ENCODE peak calls at places on chromosome 20, in seven cellular contexts. U is fibroblast of lung, P is dorsolateral prefrontal cortex, T is psoas muscle, A is mucosa of descending colon, V is astrocyte of the cerebellum, Q is fibroblast of the aortic adventitia. W is an unnamed sample.

GRCh38 chr20:36352843-36353553 is 46.9 kb downstream of the DLGAP4 start:
- DNase-seq in U (no peak), P (no peak), T (no peak), A (no peak), V (no peak), Q (no peak), W (no peak)

GRCh38 chr20:62739581-62740285 is 31.1 kb downstream of the NTSR1 start:
- DNase-seq in U (no peak), P (peak; percentile 22), T (no peak), A (peak; percentile 71), V (no peak), Q (no peak), W (peak; percentile 47)

GRCh38 chr20:44785768-44786167 is 24.6 kb downstream of the RIMS4 start:
- DNase-seq in U (no peak), P (no peak), T (no peak), A (no peak), V (no peak), Q (peak; percentile 34), W (no peak)

GRCh38 chr20:25539742-25540201 is 45.6 kb downstream of the NINL start:
- DNase-seq in U (peak; percentile 69), P (no peak), T (no peak), A (no peak), V (no peak), Q (peak; percentile 73), W (peak; percentile 52)

GRCh38 chr20:3919352-3919751 is 30.2 kb downstream of the PANK2 start:
- DNase-seq in U (peak; percentile 52), P (no peak), T (no peak), A (no peak), V (no peak), Q (peak; percentile 82), W (peak; percentile 72)

GRCh38 chr20:51094221-51094620 is 71.3 kb upstream of the KCNG1 start:
- DNase-seq in U (no peak), P (no peak), T (no peak), A (no peak), V (peak; percentile 6), Q (no peak), W (no peak)

GRCh38 chr20:63219447-63219821 is 3.5 kb upstream of the YTHDF1 start:
- DNase-seq in U (no peak), P (no peak), T (no peak), A (no peak), V (no peak), Q (no peak), W (no peak)

GRCh38 chr20:36147707-36148106 is 6.8 kb upstream of the EPB41L1 start:
- DNase-seq in U (peak; percentile 80), P (no peak), T (no peak), A (no peak), V (no peak), Q (peak; percentile 94), W (peak; percentile 89)

GRCh38 chr20:40016359-40016758 is 672.7 kb downstream of the MAFB start:
- DNase-seq in U (no peak), P (no peak), T (no peak), A (no peak), V (no peak), Q (no peak), W (no peak)

GRCh38 chr20:54557836-54558590 is 82.6 kb downstream of the DOK5 start:
- DNase-seq in U (peak; percentile 29), P (no peak), T (no peak), A (no peak), V (no peak), Q (peak; percentile 77), W (no peak)

GRCh38 chr20:24321939-24322338 is 147.5 kb upstream of the SYNDIG1 start:
- DNase-seq in U (no peak), P (no peak), T (no peak), A (no peak), V (no peak), Q (no peak), W (no peak)

GRCh38 chr20:64196831-64197418 is 32.7 kb downstream of the MYT1 start:
- DNase-seq in U (no peak), P (no peak), T (no peak), A (no peak), V (no peak), Q (no peak), W (no peak)

GRCh38 chr20:10487354-10488115 is 52.4 kb downstream of the SLX4IP start:
- DNase-seq in U (peak; percentile 43), P (no peak), T (no peak), A (no peak), V (no peak), Q (no peak), W (peak; percentile 49)

GRCh38 chr20:35619196-35620095 is 3.8 kb downstream of the SPAG4 start:
- DNase-seq in U (peak; percentile 78), P (peak; percentile 49), T (peak; percentile 78), A (peak; percentile 88), V (peak; percentile 52), Q (peak; percentile 72), W (peak; percentile 63)

GRCh38 chr20:2455771-2456497 is 14.7 kb downstream of the SNRPB start:
- DNase-seq in U (no peak), P (no peak), T (no peak), A (no peak), V (no peak), Q (no peak), W (no peak)

GRCh38 chr20:41538810-41539596 is 79.2 kb downstream of the CHD6 start:
- DNase-seq in U (no peak), P (no peak), T (no peak), A (no peak), V (no peak), Q (no peak), W (no peak)

GRCh38 chr20:63156221-63156671 is 59.7 kb downstream of the YTHDF1 start:
- DNase-seq in U (no peak), P (no peak), T (peak; percentile 15), A (peak; percentile 15), V (no peak), Q (no peak), W (no peak)

GRCh38 chr20:4025125-4025524 is 9.8 kb upstream of the RNF24 start:
- DNase-seq in U (no peak), P (no peak), T (no peak), A (no peak), V (no peak), Q (no peak), W (no peak)

GRCh38 chr20:35296101-35296554 is 3.9 kb upstream of the FAM83C start:
- DNase-seq in U (no peak), P (no peak), T (no peak), A (peak; percentile 35), V (no peak), Q (no peak), W (no peak)

DNA sequence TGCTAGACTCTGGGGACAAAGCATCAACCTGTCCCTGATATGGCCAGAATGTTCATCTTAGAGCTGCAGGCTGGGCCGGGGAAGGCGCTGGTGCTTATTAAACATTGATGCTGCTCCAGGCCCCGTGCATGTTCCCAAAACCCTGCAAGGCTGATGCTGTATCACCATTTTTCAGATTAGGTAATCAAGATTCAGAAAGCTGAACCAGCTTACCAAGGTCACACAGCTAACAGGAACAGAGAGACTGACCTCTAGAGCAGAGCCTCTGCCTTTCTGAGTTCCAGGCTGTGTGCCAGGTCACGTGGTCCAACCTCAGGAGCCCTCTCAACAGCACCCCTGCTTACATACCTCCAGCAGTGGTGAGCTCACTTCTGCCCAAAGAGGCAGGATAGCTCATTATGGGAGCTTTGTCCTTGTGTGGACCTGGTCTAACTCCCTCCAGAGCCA is 16.1 kb upstream of the VSTM2L start:
- DNase-seq in U (no peak), P (no peak), T (peak; percentile 16), A (no peak), V (no peak), Q (no peak), W (peak; percentile 13)
- H3K4me3 ChIP-seq in U (no peak overlapping the region), P (no peak overlapping the region), T (no peak overlapping the region), A (no peak overlapping the region), V (no peak overlapping the region), Q (no peak overlapping the region), W (no peak overlapping the region)

GRCh38 chr20:32509639-32510066 is 75.5 kb downstream of the NOL4L start:
- DNase-seq in U (peak; percentile 35), P (no peak), T (no peak), A (no peak), V (no peak), Q (no peak), W (no peak)
- TF ChIP-seq CTCF in U (no peak), P (no peak), T (no peak), A (no peak), V (peak; percentile 26), Q (no peak), W (no peak)

DNA sequence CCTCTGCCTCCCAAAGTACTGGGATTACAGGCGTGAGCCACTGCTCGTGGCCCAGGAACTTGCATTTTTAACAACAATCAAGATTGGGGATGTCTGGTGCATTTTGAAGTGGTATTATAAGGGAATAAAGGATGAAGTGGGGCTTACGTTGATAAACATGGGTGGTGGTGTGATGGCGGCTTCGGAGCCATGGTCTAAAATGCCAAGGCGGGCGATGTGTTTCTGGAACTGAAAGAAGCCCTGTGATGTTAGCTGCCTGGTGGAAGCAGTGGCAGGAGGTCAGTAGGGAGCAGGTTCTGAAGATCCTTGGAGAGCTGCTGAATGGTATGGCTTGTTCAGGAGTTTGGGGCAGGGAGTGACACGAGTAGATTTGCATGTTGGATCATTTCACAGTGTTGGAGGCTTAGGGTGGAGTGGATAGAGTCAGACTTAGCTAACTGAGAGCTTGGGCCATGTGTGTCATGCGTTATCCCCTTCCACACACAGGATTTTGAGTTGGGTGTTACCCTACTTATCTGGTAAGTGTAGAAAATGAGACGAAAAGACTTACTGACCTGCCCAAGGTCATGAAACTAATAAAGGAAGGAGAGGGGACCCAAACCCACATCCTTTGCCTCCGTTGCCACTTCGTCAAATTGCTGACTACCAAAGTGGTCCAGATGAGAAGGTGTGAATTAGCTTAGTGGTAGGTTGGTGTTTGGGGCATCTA is 1.5 kb downstream of the NELFCD start:
- DNase-seq in U (no peak), P (no peak), T (no peak), A (no peak), V (no peak), Q (no peak), W (no peak)
- H3K4me3 ChIP-seq in U (peak overlapping the region; percentile 61), P (peak overlapping the region; percentile 78), T (peak overlapping the region; percentile 70), A (no peak overlapping the region), V (peak overlapping the region; percentile 73), Q (peak overlapping the region; percentile 70), W (peak overlapping the region; percentile 81)

GRCh38 chr20:5401277-5401676 is 84.5 kb upstream of the PROKR2 start:
- DNase-seq in U (no peak), P (no peak), T (no peak), A (no peak), V (no peak), Q (no peak), W (no peak)

GRCh38 chr20:5397418-5397817 is 80.7 kb upstream of the PROKR2 start:
- DNase-seq in U (no peak), P (no peak), T (no peak), A (no peak), V (peak; percentile 3), Q (no peak), W (no peak)

GRCh38 chr20:5400164-5400762 is 83.5 kb upstream of the PROKR2 start:
- DNase-seq in U (peak; percentile 2), P (no peak), T (no peak), A (no peak), V (peak; percentile 19), Q (peak; percentile 19), W (peak; percentile 3)

DNA sequence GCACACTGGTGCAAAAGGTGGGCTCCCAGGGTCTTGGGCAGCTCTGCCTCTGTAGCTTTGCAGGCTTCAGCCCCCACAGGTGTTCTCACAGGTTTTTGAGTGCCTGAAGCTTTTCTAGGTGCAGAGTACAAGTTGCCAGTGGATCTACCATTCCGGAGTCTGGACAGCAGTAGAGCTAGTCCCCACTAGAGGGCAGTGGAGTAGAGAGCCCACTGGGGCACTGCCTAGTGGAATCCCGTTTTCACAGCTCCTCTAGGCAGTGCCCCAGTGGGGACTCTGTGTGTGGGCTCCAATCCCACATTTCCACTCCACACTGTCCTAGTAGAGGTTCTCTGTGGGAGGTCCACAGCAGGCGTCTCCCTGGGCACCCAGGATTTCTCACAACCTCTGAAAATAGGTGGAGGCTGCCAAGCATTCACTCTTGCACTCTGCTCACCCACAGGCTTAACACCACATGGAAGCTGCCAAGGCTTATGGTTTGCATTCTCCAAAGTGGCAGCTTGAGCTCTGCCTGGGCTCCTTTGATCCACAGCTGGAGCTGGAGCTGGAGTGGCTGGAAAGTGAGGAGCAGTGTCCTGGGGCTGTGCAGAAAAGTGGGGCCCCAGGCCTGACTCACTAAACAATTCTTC is 86.3 kb upstream of the PROKR2 start:
- DNase-seq in U (no peak), P (no peak), T (no peak), A (no peak), V (no peak), Q (peak; percentile 7), W (peak; percentile 6)
- TF ChIP-seq CTCF in U (no peak), P (no peak), T (no peak), A (peak; percentile 25), V (peak; percentile 41), Q (peak; percentile 64), W (peak; percentile 60)